ENCODE peak calls at places on chromosomes 12 and 14, in ten cellular contexts. One of them, this sample, is unnamed.

GRCh38 chr14:50964683-50965390 is 20.6 kb upstream of the PYGL start:
- DNase-seq in HCEC 1CT: peak
- DNase-seq in AG09309: peak
- DNase-seq in T-helper 17 cell: no peak
- DNase-seq in stimulated activated CD8-positive, alpha-beta memory T cell treated with anti-CD3 and anti-CD28 coated beads, Interleukin-4, amount 100 ng/mL, for 48 hours: no peak
- DNase-seq in H7: no peak
- DNase-seq in C1 segment of cervical spinal cord: no peak
- DNase-seq in Right ventricle myocardium superior: no peak
- DNase-seq in Daoy: peak
- DNase-seq in stimulated activated CD4-positive, alpha-beta T cell treated with anti-CD3 and anti-CD28 coated beads, TNF-alpha, amount 100 ng/mL, for 1 hour: no peak
- DNase-seq in this sample: peak

GRCh38 chr12:62372825-62373224 is 93.8 kb upstream of the MON2 start:
- DNase-seq in Right ventricle myocardium superior: no peak
- DNase-seq in AG09309: no peak
- DNase-seq in T-helper 17 cell: no peak
- DNase-seq in H7: no peak
- DNase-seq in HCEC 1CT: no peak
- DNase-seq in C1 segment of cervical spinal cord: no peak
- DNase-seq in stimulated activated CD4-positive, alpha-beta T cell treated with anti-CD3 and anti-CD28 coated beads, TNF-alpha, amount 100 ng/mL, for 1 hour: no peak
- DNase-seq in stimulated activated CD8-positive, alpha-beta memory T cell treated with anti-CD3 and anti-CD28 coated beads, Interleukin-4, amount 100 ng/mL, for 48 hours: no peak
- DNase-seq in Daoy: no peak
- DNase-seq in this sample: no peak

GRCh38 chr12:19880076-19880475 is 440.8 kb downstream of the AEBP2 start:
- DNase-seq in Daoy: no peak
- DNase-seq in AG09309: no peak
- DNase-seq in C1 segment of cervical spinal cord: no peak
- DNase-seq in stimulated activated CD8-positive, alpha-beta memory T cell treated with anti-CD3 and anti-CD28 coated beads, Interleukin-4, amount 100 ng/mL, for 48 hours: no peak
- DNase-seq in T-helper 17 cell: no peak
- DNase-seq in Right ventricle myocardium superior: no peak
- DNase-seq in HCEC 1CT: no peak
- DNase-seq in stimulated activated CD4-positive, alpha-beta T cell treated with anti-CD3 and anti-CD28 coated beads, TNF-alpha, amount 100 ng/mL, for 1 hour: no peak
- DNase-seq in H7: no peak
- DNase-seq in this sample: no peak

GRCh38 chr14:69711471-69712216 is 55.3 kb upstream of the SRSF5 start:
- DNase-seq in AG09309: no peak
- DNase-seq in stimulated activated CD4-positive, alpha-beta T cell treated with anti-CD3 and anti-CD28 coated beads, TNF-alpha, amount 100 ng/mL, for 1 hour: no peak
- DNase-seq in Right ventricle myocardium superior: peak
- DNase-seq in C1 segment of cervical spinal cord: peak
- DNase-seq in H7: no peak
- DNase-seq in HCEC 1CT: no peak
- DNase-seq in Daoy: no peak
- DNase-seq in T-helper 17 cell: no peak
- DNase-seq in stimulated activated CD8-positive, alpha-beta memory T cell treated with anti-CD3 and anti-CD28 coated beads, Interleukin-4, amount 100 ng/mL, for 48 hours: no peak
- DNase-seq in this sample: no peak

GRCh38 chr12:19712041-19712440 is 272.7 kb downstream of the AEBP2 start:
- DNase-seq in stimulated activated CD8-positive, alpha-beta memory T cell treated with anti-CD3 and anti-CD28 coated beads, Interleukin-4, amount 100 ng/mL, for 48 hours: no peak
- DNase-seq in Right ventricle myocardium superior: no peak
- DNase-seq in C1 segment of cervical spinal cord: no peak
- DNase-seq in stimulated activated CD4-positive, alpha-beta T cell treated with anti-CD3 and anti-CD28 coated beads, TNF-alpha, amount 100 ng/mL, for 1 hour: no peak
- DNase-seq in T-helper 17 cell: no peak
- DNase-seq in H7: no peak
- DNase-seq in AG09309: peak
- DNase-seq in HCEC 1CT: peak
- DNase-seq in Daoy: peak
- DNase-seq in this sample: no peak

GRCh38 chr14:24259282-24260025 is 3.5 kb downstream of the TGM1 start:
- DNase-seq in Right ventricle myocardium superior: no peak
- DNase-seq in stimulated activated CD4-positive, alpha-beta T cell treated with anti-CD3 and anti-CD28 coated beads, TNF-alpha, amount 100 ng/mL, for 1 hour: no peak
- DNase-seq in stimulated activated CD8-positive, alpha-beta memory T cell treated with anti-CD3 and anti-CD28 coated beads, Interleukin-4, amount 100 ng/mL, for 48 hours: no peak
- DNase-seq in C1 segment of cervical spinal cord: no peak
- DNase-seq in AG09309: no peak
- DNase-seq in Daoy: peak
- DNase-seq in H7: no peak
- DNase-seq in T-helper 17 cell: no peak
- DNase-seq in HCEC 1CT: no peak
- DNase-seq in this sample: peak

GRCh38 chr12:104355630-104356029 is 52.1 kb downstream of the EID3 start:
- DNase-seq in stimulated activated CD8-positive, alpha-beta memory T cell treated with anti-CD3 and anti-CD28 coated beads, Interleukin-4, amount 100 ng/mL, for 48 hours: no peak
- DNase-seq in stimulated activated CD4-positive, alpha-beta T cell treated with anti-CD3 and anti-CD28 coated beads, TNF-alpha, amount 100 ng/mL, for 1 hour: no peak
- DNase-seq in C1 segment of cervical spinal cord: no peak
- DNase-seq in H7: no peak
- DNase-seq in Daoy: no peak
- DNase-seq in T-helper 17 cell: no peak
- DNase-seq in Right ventricle myocardium superior: no peak
- DNase-seq in AG09309: no peak
- DNase-seq in HCEC 1CT: no peak
- DNase-seq in this sample: no peak

GRCh38 chr12:109440851-109441490 is 36.1 kb downstream of the KCTD10 start:
- DNase-seq in Daoy: no peak
- DNase-seq in T-helper 17 cell: no peak
- DNase-seq in HCEC 1CT: no peak
- DNase-seq in H7: peak
- DNase-seq in stimulated activated CD4-positive, alpha-beta T cell treated with anti-CD3 and anti-CD28 coated beads, TNF-alpha, amount 100 ng/mL, for 1 hour: no peak
- DNase-seq in AG09309: no peak
- DNase-seq in C1 segment of cervical spinal cord: no peak
- DNase-seq in Right ventricle myocardium superior: no peak
- DNase-seq in stimulated activated CD8-positive, alpha-beta memory T cell treated with anti-CD3 and anti-CD28 coated beads, Interleukin-4, amount 100 ng/mL, for 48 hours: no peak
- DNase-seq in this sample: no peak

GRCh38 chr14:73591690-73592448 is at the start of gene ACOT4:
- DNase-seq in T-helper 17 cell: peak
- DNase-seq in Daoy: peak
- DNase-seq in Right ventricle myocardium superior: peak
- DNase-seq in H7: peak
- DNase-seq in HCEC 1CT: no peak
- DNase-seq in C1 segment of cervical spinal cord: no peak
- DNase-seq in stimulated activated CD4-positive, alpha-beta T cell treated with anti-CD3 and anti-CD28 coated beads, TNF-alpha, amount 100 ng/mL, for 1 hour: peak
- DNase-seq in AG09309: no peak
- DNase-seq in stimulated activated CD8-positive, alpha-beta memory T cell treated with anti-CD3 and anti-CD28 coated beads, Interleukin-4, amount 100 ng/mL, for 48 hours: peak
- DNase-seq in this sample: no peak

GRCh38 chr14:36700656-36701055 is 39.0 kb downstream of the PAX9 start:
- DNase-seq in Right ventricle myocardium superior: no peak
- DNase-seq in H7: no peak
- DNase-seq in HCEC 1CT: no peak
- DNase-seq in T-helper 17 cell: no peak
- DNase-seq in Daoy: no peak
- DNase-seq in AG09309: no peak
- DNase-seq in stimulated activated CD8-positive, alpha-beta memory T cell treated with anti-CD3 and anti-CD28 coated beads, Interleukin-4, amount 100 ng/mL, for 48 hours: no peak
- DNase-seq in stimulated activated CD4-positive, alpha-beta T cell treated with anti-CD3 and anti-CD28 coated beads, TNF-alpha, amount 100 ng/mL, for 1 hour: no peak
- DNase-seq in C1 segment of cervical spinal cord: no peak
- DNase-seq in this sample: no peak

GRCh38 chr14:95256011-95256775 is 63.5 kb downstream of the CLMN start:
- DNase-seq in T-helper 17 cell: no peak
- DNase-seq in H7: no peak
- DNase-seq in HCEC 1CT: no peak
- DNase-seq in Right ventricle myocardium superior: no peak
- DNase-seq in Daoy: peak
- DNase-seq in stimulated activated CD4-positive, alpha-beta T cell treated with anti-CD3 and anti-CD28 coated beads, TNF-alpha, amount 100 ng/mL, for 1 hour: no peak
- DNase-seq in stimulated activated CD8-positive, alpha-beta memory T cell treated with anti-CD3 and anti-CD28 coated beads, Interleukin-4, amount 100 ng/mL, for 48 hours: no peak
- DNase-seq in AG09309: no peak
- DNase-seq in C1 segment of cervical spinal cord: no peak
- DNase-seq in this sample: no peak

GRCh38 chr14:102220031-102220430 is 80.3 kb downstream of the WDR20 start:
- DNase-seq in C1 segment of cervical spinal cord: no peak
- DNase-seq in stimulated activated CD4-positive, alpha-beta T cell treated with anti-CD3 and anti-CD28 coated beads, TNF-alpha, amount 100 ng/mL, for 1 hour: no peak
- DNase-seq in Right ventricle myocardium superior: no peak
- DNase-seq in H7: peak
- DNase-seq in T-helper 17 cell: no peak
- DNase-seq in stimulated activated CD8-positive, alpha-beta memory T cell treated with anti-CD3 and anti-CD28 coated beads, Interleukin-4, amount 100 ng/mL, for 48 hours: no peak
- DNase-seq in Daoy: no peak
- DNase-seq in HCEC 1CT: no peak
- DNase-seq in AG09309: no peak
- DNase-seq in this sample: no peak

GRCh38 chr12:5230151-5230550 is 186.5 kb downstream of the KCNA5 start:
- DNase-seq in Right ventricle myocardium superior: no peak
- DNase-seq in stimulated activated CD8-positive, alpha-beta memory T cell treated with anti-CD3 and anti-CD28 coated beads, Interleukin-4, amount 100 ng/mL, for 48 hours: no peak
- DNase-seq in T-helper 17 cell: no peak
- DNase-seq in stimulated activated CD4-positive, alpha-beta T cell treated with anti-CD3 and anti-CD28 coated beads, TNF-alpha, amount 100 ng/mL, for 1 hour: no peak
- DNase-seq in AG09309: peak
- DNase-seq in HCEC 1CT: no peak
- DNase-seq in H7: no peak
- DNase-seq in C1 segment of cervical spinal cord: no peak
- DNase-seq in Daoy: peak
- DNase-seq in this sample: no peak

GRCh38 chr12:29317556-29318363 is 63.2 kb downstream of the ERGIC2 start:
- DNase-seq in Right ventricle myocardium superior: peak
- DNase-seq in T-helper 17 cell: peak
- DNase-seq in C1 segment of cervical spinal cord: peak
- DNase-seq in Daoy: peak
- DNase-seq in H7: peak
- DNase-seq in AG09309: no peak
- DNase-seq in stimulated activated CD4-positive, alpha-beta T cell treated with anti-CD3 and anti-CD28 coated beads, TNF-alpha, amount 100 ng/mL, for 1 hour: peak
- DNase-seq in stimulated activated CD8-positive, alpha-beta memory T cell treated with anti-CD3 and anti-CD28 coated beads, Interleukin-4, amount 100 ng/mL, for 48 hours: peak
- DNase-seq in HCEC 1CT: peak
- DNase-seq in this sample: peak

GRCh38 chr14:77579065-77579464 is 37.4 kb downstream of the SPTLC2 start:
- DNase-seq in C1 segment of cervical spinal cord: no peak
- DNase-seq in T-helper 17 cell: no peak
- DNase-seq in AG09309: peak
- DNase-seq in stimulated activated CD8-positive, alpha-beta memory T cell treated with anti-CD3 and anti-CD28 coated beads, Interleukin-4, amount 100 ng/mL, for 48 hours: no peak
- DNase-seq in H7: no peak
- DNase-seq in Right ventricle myocardium superior: no peak
- DNase-seq in HCEC 1CT: peak
- DNase-seq in stimulated activated CD4-positive, alpha-beta T cell treated with anti-CD3 and anti-CD28 coated beads, TNF-alpha, amount 100 ng/mL, for 1 hour: no peak
- DNase-seq in Daoy: no peak
- DNase-seq in this sample: no peak

GRCh38 chr12:120015313-120015712 is 26.3 kb downstream of the BICDL1 start:
- DNase-seq in stimulated activated CD8-positive, alpha-beta memory T cell treated with anti-CD3 and anti-CD28 coated beads, Interleukin-4, amount 100 ng/mL, for 48 hours: peak
- DNase-seq in HCEC 1CT: no peak
- DNase-seq in stimulated activated CD4-positive, alpha-beta T cell treated with anti-CD3 and anti-CD28 coated beads, TNF-alpha, amount 100 ng/mL, for 1 hour: no peak
- DNase-seq in Right ventricle myocardium superior: no peak
- DNase-seq in H7: no peak
- DNase-seq in AG09309: no peak
- DNase-seq in T-helper 17 cell: peak
- DNase-seq in C1 segment of cervical spinal cord: no peak
- DNase-seq in Daoy: no peak
- DNase-seq in this sample: no peak

GRCh38 chr12:117069926-117070900 is 29.0 kb downstream of the TESC start:
- DNase-seq in stimulated activated CD8-positive, alpha-beta memory T cell treated with anti-CD3 and anti-CD28 coated beads, Interleukin-4, amount 100 ng/mL, for 48 hours: no peak
- DNase-seq in AG09309: no peak
- DNase-seq in Right ventricle myocardium superior: peak
- DNase-seq in stimulated activated CD4-positive, alpha-beta T cell treated with anti-CD3 and anti-CD28 coated beads, TNF-alpha, amount 100 ng/mL, for 1 hour: no peak
- DNase-seq in HCEC 1CT: no peak
- DNase-seq in T-helper 17 cell: no peak
- DNase-seq in C1 segment of cervical spinal cord: no peak
- DNase-seq in H7: peak
- DNase-seq in Daoy: no peak
- DNase-seq in this sample: peak

GRCh38 chr12:121525411-121525810 is 55.4 kb downstream of the KDM2B start:
- DNase-seq in stimulated activated CD4-positive, alpha-beta T cell treated with anti-CD3 and anti-CD28 coated beads, TNF-alpha, amount 100 ng/mL, for 1 hour: no peak
- DNase-seq in C1 segment of cervical spinal cord: no peak
- DNase-seq in stimulated activated CD8-positive, alpha-beta memory T cell treated with anti-CD3 and anti-CD28 coated beads, Interleukin-4, amount 100 ng/mL, for 48 hours: no peak
- DNase-seq in HCEC 1CT: no peak
- DNase-seq in Right ventricle myocardium superior: peak
- DNase-seq in AG09309: no peak
- DNase-seq in Daoy: no peak
- DNase-seq in T-helper 17 cell: no peak
- DNase-seq in H7: no peak
- DNase-seq in this sample: no peak

GRCh38 chr12:100671396-100672074 is 98.1 kb downstream of the GAS2L3 start:
- DNase-seq in C1 segment of cervical spinal cord: no peak
- DNase-seq in H7: peak
- DNase-seq in stimulated activated CD8-positive, alpha-beta memory T cell treated with anti-CD3 and anti-CD28 coated beads, Interleukin-4, amount 100 ng/mL, for 48 hours: no peak
- DNase-seq in HCEC 1CT: no peak
- DNase-seq in AG09309: no peak
- DNase-seq in Daoy: no peak
- DNase-seq in T-helper 17 cell: no peak
- DNase-seq in stimulated activated CD4-positive, alpha-beta T cell treated with anti-CD3 and anti-CD28 coated beads, TNF-alpha, amount 100 ng/mL, for 1 hour: no peak
- DNase-seq in Right ventricle myocardium superior: no peak
- DNase-seq in this sample: no peak

GRCh38 chr14:30214456-30215090 is 286.9 kb upstream of the PRKD1 start:
- DNase-seq in Right ventricle myocardium superior: no peak
- DNase-seq in H7: peak
- DNase-seq in stimulated activated CD4-positive, alpha-beta T cell treated with anti-CD3 and anti-CD28 coated beads, TNF-alpha, amount 100 ng/mL, for 1 hour: no peak
- DNase-seq in Daoy: peak
- DNase-seq in T-helper 17 cell: no peak
- DNase-seq in HCEC 1CT: peak
- DNase-seq in stimulated activated CD8-positive, alpha-beta memory T cell treated with anti-CD3 and anti-CD28 coated beads, Interleukin-4, amount 100 ng/mL, for 48 hours: no peak
- DNase-seq in AG09309: no peak
- DNase-seq in C1 segment of cervical spinal cord: no peak
- DNase-seq in this sample: no peak

GRCh38 chr12:21892341-21892740 is 48.9 kb downstream of the ABCC9 start:
- DNase-seq in Daoy: no peak
- DNase-seq in stimulated activated CD4-positive, alpha-beta T cell treated with anti-CD3 and anti-CD28 coated beads, TNF-alpha, amount 100 ng/mL, for 1 hour: no peak
- DNase-seq in HCEC 1CT: no peak
- DNase-seq in AG09309: no peak
- DNase-seq in H7: no peak
- DNase-seq in stimulated activated CD8-positive, alpha-beta memory T cell treated with anti-CD3 and anti-CD28 coated beads, Interleukin-4, amount 100 ng/mL, for 48 hours: no peak
- DNase-seq in Right ventricle myocardium superior: no peak
- DNase-seq in T-helper 17 cell: no peak
- DNase-seq in C1 segment of cervical spinal cord: no peak
- DNase-seq in this sample: no peak

GRCh38 chr12:11949738-11950403 is 120.9 kb upstream of the BCL2L14 start:
- DNase-seq in stimulated activated CD8-positive, alpha-beta memory T cell treated with anti-CD3 and anti-CD28 coated beads, Interleukin-4, amount 100 ng/mL, for 48 hours: no peak
- DNase-seq in H7: no peak
- DNase-seq in stimulated activated CD4-positive, alpha-beta T cell treated with anti-CD3 and anti-CD28 coated beads, TNF-alpha, amount 100 ng/mL, for 1 hour: no peak
- DNase-seq in AG09309: no peak
- DNase-seq in Right ventricle myocardium superior: no peak
- DNase-seq in C1 segment of cervical spinal cord: no peak
- DNase-seq in Daoy: no peak
- DNase-seq in HCEC 1CT: no peak
- DNase-seq in T-helper 17 cell: no peak
- DNase-seq in this sample: no peak

GRCh38 chr12:94211011-94211410 is 62.6 kb downstream of the PLXNC1 start:
- DNase-seq in Right ventricle myocardium superior: no peak
- DNase-seq in stimulated activated CD4-positive, alpha-beta T cell treated with anti-CD3 and anti-CD28 coated beads, TNF-alpha, amount 100 ng/mL, for 1 hour: no peak
- DNase-seq in T-helper 17 cell: no peak
- DNase-seq in C1 segment of cervical spinal cord: no peak
- DNase-seq in HCEC 1CT: no peak
- DNase-seq in H7: no peak
- DNase-seq in stimulated activated CD8-positive, alpha-beta memory T cell treated with anti-CD3 and anti-CD28 coated beads, Interleukin-4, amount 100 ng/mL, for 48 hours: no peak
- DNase-seq in Daoy: no peak
- DNase-seq in AG09309: no peak
- DNase-seq in this sample: no peak

GRCh38 chr12:3130053-3130805 is 53.0 kb downstream of the TSPAN9 start:
- DNase-seq in HCEC 1CT: no peak
- DNase-seq in H7: no peak
- DNase-seq in C1 segment of cervical spinal cord: no peak
- DNase-seq in AG09309: no peak
- DNase-seq in Right ventricle myocardium superior: no peak
- DNase-seq in stimulated activated CD4-positive, alpha-beta T cell treated with anti-CD3 and anti-CD28 coated beads, TNF-alpha, amount 100 ng/mL, for 1 hour: no peak
- DNase-seq in stimulated activated CD8-positive, alpha-beta memory T cell treated with anti-CD3 and anti-CD28 coated beads, Interleukin-4, amount 100 ng/mL, for 48 hours: no peak
- DNase-seq in Daoy: peak
- DNase-seq in T-helper 17 cell: no peak
- DNase-seq in this sample: no peak

GRCh38 chr14:75972729-75973480 is 8.9 kb downstream of the TGFB3 start:
- DNase-seq in stimulated activated CD4-positive, alpha-beta T cell treated with anti-CD3 and anti-CD28 coated beads, TNF-alpha, amount 100 ng/mL, for 1 hour: no peak
- DNase-seq in H7: no peak
- DNase-seq in stimulated activated CD8-positive, alpha-beta memory T cell treated with anti-CD3 and anti-CD28 coated beads, Interleukin-4, amount 100 ng/mL, for 48 hours: no peak
- DNase-seq in Right ventricle myocardium superior: no peak
- DNase-seq in T-helper 17 cell: no peak
- DNase-seq in AG09309: no peak
- DNase-seq in Daoy: no peak
- DNase-seq in C1 segment of cervical spinal cord: no peak
- DNase-seq in HCEC 1CT: no peak
- DNase-seq in this sample: no peak

GRCh38 chr14:98233656-98234055 is 1038.3 kb downstream of the BCL11B start:
- DNase-seq in AG09309: no peak
- DNase-seq in stimulated activated CD4-positive, alpha-beta T cell treated with anti-CD3 and anti-CD28 coated beads, TNF-alpha, amount 100 ng/mL, for 1 hour: no peak
- DNase-seq in T-helper 17 cell: no peak
- DNase-seq in C1 segment of cervical spinal cord: no peak
- DNase-seq in HCEC 1CT: no peak
- DNase-seq in stimulated activated CD8-positive, alpha-beta memory T cell treated with anti-CD3 and anti-CD28 coated beads, Interleukin-4, amount 100 ng/mL, for 48 hours: no peak
- DNase-seq in Right ventricle myocardium superior: no peak
- DNase-seq in H7: no peak
- DNase-seq in Daoy: no peak
- DNase-seq in this sample: no peak

GRCh38 chr12:32084017-32084688 is 22.5 kb upstream of the BICD1 start:
- DNase-seq in stimulated activated CD4-positive, alpha-beta T cell treated with anti-CD3 and anti-CD28 coated beads, TNF-alpha, amount 100 ng/mL, for 1 hour: no peak
- DNase-seq in C1 segment of cervical spinal cord: no peak
- DNase-seq in Daoy: no peak
- DNase-seq in HCEC 1CT: no peak
- DNase-seq in Right ventricle myocardium superior: no peak
- DNase-seq in T-helper 17 cell: no peak
- DNase-seq in H7: no peak
- DNase-seq in stimulated activated CD8-positive, alpha-beta memory T cell treated with anti-CD3 and anti-CD28 coated beads, Interleukin-4, amount 100 ng/mL, for 48 hours: no peak
- DNase-seq in AG09309: no peak
- DNase-seq in this sample: no peak

GRCh38 chr12:6952121-6952859 is 1.1 kb downstream of the PTPN6 start:
- DNase-seq in C1 segment of cervical spinal cord: no peak
- DNase-seq in HCEC 1CT: no peak
- DNase-seq in Right ventricle myocardium superior: peak
- DNase-seq in Daoy: no peak
- DNase-seq in H7: no peak
- DNase-seq in stimulated activated CD8-positive, alpha-beta memory T cell treated with anti-CD3 and anti-CD28 coated beads, Interleukin-4, amount 100 ng/mL, for 48 hours: peak
- DNase-seq in AG09309: no peak
- DNase-seq in stimulated activated CD4-positive, alpha-beta T cell treated with anti-CD3 and anti-CD28 coated beads, TNF-alpha, amount 100 ng/mL, for 1 hour: no peak
- DNase-seq in T-helper 17 cell: no peak
- DNase-seq in this sample: no peak